ENCODE peak calls at places on chromosomes 2 and 18, in five cellular contexts. Z is amniotic stem cell; K is neural crest cell; T is stimulated activated CD8-positive, alpha-beta memory T cell treated with anti-CD3 and anti-CD28 coated beads, Interleukin-7, amount 100 ng/mL, for 1 hour; J is GM12865. M is an unnamed sample.

GRCh38 chr2:38581193-38582147 is 21.3 kb downstream of the HNRNPLL start:
- DNase-seq in Z (peak), K (peak), T (no peak), J (peak), M (no peak)

GRCh38 chr2:181790716-181791649 is 100.5 kb upstream of the ITPRID2 start:
- DNase-seq in Z (peak), K (no peak), T (no peak), J (peak), M (no peak)

GRCh38 chr2:235856151-235856819 is 311.9 kb downstream of the GBX2 start:
- DNase-seq in Z (no peak), K (no peak), T (no peak), J (no peak), M (no peak)

GRCh38 chr2:215930505-215931233 is 82.7 kb downstream of the MREG start:
- DNase-seq in Z (peak), K (no peak), T (no peak), J (no peak), M (no peak)

GRCh38 chr18:58535340-58536186 is 93.3 kb downstream of the ALPK2 start:
- DNase-seq in Z (no peak), K (no peak), T (no peak), J (peak), M (no peak)

GRCh38 chr2:217273158-217273557 is 413.3 kb upstream of the TNP1 start:
- DNase-seq in Z (no peak), K (no peak), T (no peak), J (no peak), M (no peak)

GRCh38 chr18:77132369-77133050 is at the start of gene MBP:
- DNase-seq in Z (no peak), K (peak), T (no peak), J (peak), M (peak)

GRCh38 chr2:179787601-179788000 is 73.8 kb downstream of the ZNF385B start:
- DNase-seq in Z (no peak), K (no peak), T (no peak), J (no peak), M (no peak)

GRCh38 chr2:203327918-203328734 is at the start of gene ABI2:
- DNase-seq in Z (peak), K (peak), T (peak), J (peak), M (peak)

GRCh38 chr2:44668336-44668735 is 273.2 kb upstream of the SIX3 start:
- DNase-seq in Z (no peak), K (no peak), T (no peak), J (peak), M (no peak)

GRCh38 chr2:241841181-241842066 is 17.3 kb downstream of the PDCD1 start:
- DNase-seq in Z (no peak), K (no peak), T (no peak), J (no peak), M (no peak)

GRCh38 chr2:164485541-164485940 is 135.7 kb downstream of the GRB14 start:
- DNase-seq in Z (no peak), K (no peak), T (no peak), J (no peak), M (no peak)

GRCh38 chr2:16106619-16107018 is 166.3 kb downstream of the MYCN start:
- DNase-seq in Z (no peak), K (no peak), T (no peak), J (no peak), M (no peak)

GRCh38 chr18:25093131-25093530 is 258.8 kb downstream of the ZNF521 start:
- DNase-seq in Z (no peak), K (no peak), T (no peak), J (no peak), M (no peak)

GRCh38 chr2:240797500-240797895 is 22.5 kb downstream of the KIF1A start:
- DNase-seq in Z (no peak), K (no peak), T (no peak), J (no peak), M (no peak)

GRCh38 chr18:62957885-62958472 is 242.6 kb downstream of the PHLPP1 start:
- DNase-seq in Z (no peak), K (peak), T (no peak), J (peak), M (peak)

GRCh38 chr2:37472959-37473358 is 128.5 kb downstream of the QPCT start:
- DNase-seq in Z (peak), K (no peak), T (no peak), J (no peak), M (no peak)

GRCh38 chr18:39558658-39559057 is 1993.1 kb upstream of the CELF4 start:
- DNase-seq in Z (no peak), K (no peak), T (no peak), J (no peak), M (no peak)

GRCh38 chr2:174334278-174334715 is 457 bp upstream of the SP9 start:
- DNase-seq in Z (no peak), K (no peak), T (no peak), J (no peak), M (no peak)

M was measured in endothelial cell.